ENCODE peak calls at places on chromosomes 6 and 20, in nine cellular contexts. One of them, this sample, is unnamed.

GRCh38 chr6:25229671-25230321 is 49.4 kb upstream of the CARMIL1 start:
- DNase-seq in fibroblast of pulmonary artery: peak
- DNase-seq in HFF-Myc: peak
- DNase-seq in PC-9: peak
- DNase-seq in GM23338: no peak
- DNase-seq in ovary: no peak
- DNase-seq in GM13976: no peak
- DNase-seq in mesothelial cell of epicardium: no peak
- DNase-seq in type B pancreatic cell: no peak
- DNase-seq in this sample: no peak

GRCh38 chr20:48523191-48523757 is 304.5 kb downstream of the PREX1 start:
- DNase-seq in GM23338: peak
- DNase-seq in ovary: no peak
- DNase-seq in fibroblast of pulmonary artery: peak
- DNase-seq in mesothelial cell of epicardium: no peak
- DNase-seq in type B pancreatic cell: no peak
- DNase-seq in PC-9: peak
- DNase-seq in GM13976: peak
- DNase-seq in HFF-Myc: peak
- DNase-seq in this sample: no peak

GRCh38 chr20:50758469-50758868 is 27.1 kb downstream of the PARD6B start:
- DNase-seq in type B pancreatic cell: peak
- DNase-seq in fibroblast of pulmonary artery: no peak
- DNase-seq in mesothelial cell of epicardium: no peak
- DNase-seq in GM13976: no peak
- DNase-seq in ovary: no peak
- DNase-seq in PC-9: no peak
- DNase-seq in GM23338: no peak
- DNase-seq in HFF-Myc: no peak
- DNase-seq in this sample: no peak

GRCh38 chr20:13996265-13996664 is 949 bp downstream of the MACROD2 start:
- DNase-seq in mesothelial cell of epicardium: no peak
- DNase-seq in ovary: no peak
- DNase-seq in PC-9: no peak
- DNase-seq in GM23338: peak
- DNase-seq in type B pancreatic cell: no peak
- DNase-seq in GM13976: no peak
- DNase-seq in fibroblast of pulmonary artery: no peak
- DNase-seq in HFF-Myc: no peak
- DNase-seq in this sample: no peak

GRCh38 chr6:122628714-122629113 is 18.5 kb downstream of the PKIB start:
- DNase-seq in mesothelial cell of epicardium: no peak
- DNase-seq in ovary: no peak
- DNase-seq in fibroblast of pulmonary artery: no peak
- DNase-seq in PC-9: no peak
- DNase-seq in HFF-Myc: no peak
- DNase-seq in GM13976: no peak
- DNase-seq in GM23338: no peak
- DNase-seq in type B pancreatic cell: no peak
- DNase-seq in this sample: no peak

GRCh38 chr20:24768226-24768625 is 180.8 kb upstream of the CST7 start:
- DNase-seq in GM23338: no peak
- DNase-seq in ovary: no peak
- DNase-seq in PC-9: no peak
- DNase-seq in fibroblast of pulmonary artery: no peak
- DNase-seq in type B pancreatic cell: no peak
- DNase-seq in GM13976: no peak
- DNase-seq in mesothelial cell of epicardium: no peak
- DNase-seq in HFF-Myc: no peak
- DNase-seq in this sample: no peak

GRCh38 chr20:36924167-36925045 is 27.1 kb downstream of the SAMHD1 start:
- DNase-seq in ovary: no peak
- DNase-seq in fibroblast of pulmonary artery: no peak
- DNase-seq in mesothelial cell of epicardium: no peak
- DNase-seq in type B pancreatic cell: no peak
- DNase-seq in HFF-Myc: no peak
- DNase-seq in PC-9: no peak
- DNase-seq in GM23338: no peak
- DNase-seq in GM13976: no peak
- DNase-seq in this sample: no peak

GRCh38 chr6:109714611-109715010 is 23.5 kb downstream of the FIG4 start:
- DNase-seq in type B pancreatic cell: no peak
- DNase-seq in GM13976: no peak
- DNase-seq in PC-9: no peak
- DNase-seq in mesothelial cell of epicardium: no peak
- DNase-seq in HFF-Myc: no peak
- DNase-seq in GM23338: no peak
- DNase-seq in ovary: no peak
- DNase-seq in fibroblast of pulmonary artery: no peak
- DNase-seq in this sample: no peak

GRCh38 chr6:64217721-64218603 is 582.4 kb downstream of the PHF3 start:
- DNase-seq in HFF-Myc: no peak
- DNase-seq in fibroblast of pulmonary artery: peak
- DNase-seq in PC-9: no peak
- DNase-seq in type B pancreatic cell: no peak
- DNase-seq in ovary: no peak
- DNase-seq in GM23338: no peak
- DNase-seq in GM13976: peak
- DNase-seq in mesothelial cell of epicardium: no peak
- DNase-seq in this sample: no peak

GRCh38 chr6:11845664-11846577 is 67.3 kb upstream of the ADTRP start:
- DNase-seq in fibroblast of pulmonary artery: no peak
- DNase-seq in PC-9: peak
- DNase-seq in type B pancreatic cell: no peak
- DNase-seq in mesothelial cell of epicardium: no peak
- DNase-seq in ovary: no peak
- DNase-seq in GM13976: no peak
- DNase-seq in HFF-Myc: no peak
- DNase-seq in GM23338: no peak
- DNase-seq in this sample: no peak

GRCh38 chr6:35294308-35294945 is 3.2 kb upstream of the DEF6 start:
- DNase-seq in GM13976: peak
- DNase-seq in HFF-Myc: no peak
- DNase-seq in PC-9: peak
- DNase-seq in fibroblast of pulmonary artery: peak
- DNase-seq in type B pancreatic cell: no peak
- DNase-seq in ovary: peak
- DNase-seq in GM23338: peak
- DNase-seq in mesothelial cell of epicardium: no peak
- DNase-seq in this sample: peak

GRCh38 chr6:138403324-138403800 is 661 bp upstream of the HEBP2 start:
- DNase-seq in type B pancreatic cell: no peak
- DNase-seq in HFF-Myc: no peak
- DNase-seq in GM23338: no peak
- DNase-seq in PC-9: peak
- DNase-seq in ovary: peak
- DNase-seq in GM13976: peak
- DNase-seq in fibroblast of pulmonary artery: peak
- DNase-seq in mesothelial cell of epicardium: no peak
- DNase-seq in this sample: no peak

GRCh38 chr6:146095481-146095880 is 66.6 kb downstream of the GRM1 start:
- DNase-seq in type B pancreatic cell: no peak
- DNase-seq in GM23338: no peak
- DNase-seq in ovary: no peak
- DNase-seq in GM13976: no peak
- DNase-seq in PC-9: no peak
- DNase-seq in fibroblast of pulmonary artery: no peak
- DNase-seq in HFF-Myc: no peak
- DNase-seq in mesothelial cell of epicardium: no peak
- DNase-seq in this sample: no peak

GRCh38 chr6:17393335-17394191 is at the start of gene CAP2:
- DNase-seq in fibroblast of pulmonary artery: peak
- DNase-seq in PC-9: peak
- DNase-seq in HFF-Myc: no peak
- DNase-seq in ovary: peak
- DNase-seq in GM23338: peak
- DNase-seq in type B pancreatic cell: peak
- DNase-seq in mesothelial cell of epicardium: peak
- DNase-seq in GM13976: no peak
- DNase-seq in this sample: peak

GRCh38 chr6:105992315-105992961 is 93.7 kb upstream of the PRDM1 start:
- DNase-seq in PC-9: peak
- DNase-seq in GM23338: peak
- DNase-seq in GM13976: peak
- DNase-seq in type B pancreatic cell: peak
- DNase-seq in HFF-Myc: peak
- DNase-seq in mesothelial cell of epicardium: peak
- DNase-seq in fibroblast of pulmonary artery: peak
- DNase-seq in ovary: peak
- DNase-seq in this sample: no peak

GRCh38 chr6:158718431-158719126 is 68.7 kb downstream of the SYTL3 start:
- DNase-seq in PC-9: no peak
- DNase-seq in type B pancreatic cell: no peak
- DNase-seq in GM23338: peak
- DNase-seq in ovary: no peak
- DNase-seq in mesothelial cell of epicardium: no peak
- DNase-seq in GM13976: no peak
- DNase-seq in HFF-Myc: no peak
- DNase-seq in fibroblast of pulmonary artery: peak
- DNase-seq in this sample: no peak
- TF ChIP-seq CTCF in PC-9: peak
- TF ChIP-seq CTCF in type B pancreatic cell: peak
- TF ChIP-seq CTCF in GM23338: peak
- TF ChIP-seq CTCF in ovary: no peak
- TF ChIP-seq CTCF in mesothelial cell of epicardium: peak
- TF ChIP-seq CTCF in GM13976: peak
- TF ChIP-seq CTCF in HFF-Myc: peak
- TF ChIP-seq CTCF in fibroblast of pulmonary artery: peak
- TF ChIP-seq CTCF in this sample: peak

DNA sequence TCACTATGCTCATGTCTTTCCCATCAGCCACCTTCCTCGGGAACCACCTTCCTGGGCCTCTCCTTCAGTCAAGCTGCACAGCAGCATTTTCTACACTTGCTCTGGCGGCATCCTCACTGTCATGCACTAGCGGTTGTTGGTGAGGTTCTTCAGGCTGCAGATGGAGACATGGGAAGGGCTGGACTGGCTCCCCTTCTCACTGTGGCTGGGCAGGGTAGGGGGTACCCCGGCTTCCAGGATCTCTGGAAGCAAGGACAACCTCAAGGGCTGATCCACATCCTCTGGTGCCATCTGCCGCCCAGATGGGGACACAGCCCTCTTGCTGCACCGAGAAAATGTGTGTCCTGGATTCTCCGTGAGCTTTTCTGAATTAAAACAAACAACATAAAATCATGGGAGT is 180.1 kb upstream of the RNF24 start:
- DNase-seq in PC-9: no peak
- DNase-seq in type B pancreatic cell: no peak
- DNase-seq in HFF-Myc: no peak
- DNase-seq in GM13976: no peak
- DNase-seq in ovary: no peak
- DNase-seq in fibroblast of pulmonary artery: peak
- DNase-seq in GM23338: peak
- DNase-seq in mesothelial cell of epicardium: no peak
- DNase-seq in this sample: peak
- TF ChIP-seq CTCF in PC-9: no peak
- TF ChIP-seq CTCF in type B pancreatic cell: peak
- TF ChIP-seq CTCF in HFF-Myc: peak
- TF ChIP-seq CTCF in GM13976: no peak
- TF ChIP-seq CTCF in ovary: no peak
- TF ChIP-seq CTCF in fibroblast of pulmonary artery: peak
- TF ChIP-seq CTCF in GM23338: peak
- TF ChIP-seq CTCF in mesothelial cell of epicardium: no peak
- TF ChIP-seq CTCF in this sample: peak

DNA sequence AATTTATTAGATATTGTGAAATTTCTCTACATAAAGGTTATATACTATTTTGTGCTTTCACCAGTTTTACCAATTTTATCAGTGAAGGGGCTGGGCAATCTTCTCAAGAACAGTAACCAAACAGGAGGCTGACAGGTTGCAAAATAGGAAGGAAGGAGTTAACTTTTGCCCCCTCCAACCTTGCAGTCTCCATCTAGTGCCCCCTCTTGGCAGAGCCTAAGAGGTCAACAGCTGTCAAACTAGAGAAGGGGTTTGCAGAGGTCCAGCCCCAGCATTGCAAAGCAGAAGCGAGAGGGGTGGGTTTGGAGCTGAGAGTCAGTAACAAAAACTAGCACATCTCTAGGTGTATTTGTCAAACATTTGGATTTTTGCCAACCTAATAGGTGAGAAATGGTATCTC is 391.0 kb downstream of the CDC5L start:
- DNase-seq in fibroblast of pulmonary artery: no peak
- DNase-seq in type B pancreatic cell: no peak
- DNase-seq in PC-9: no peak
- DNase-seq in GM23338: peak
- DNase-seq in GM13976: no peak
- DNase-seq in HFF-Myc: no peak
- DNase-seq in ovary: no peak
- DNase-seq in mesothelial cell of epicardium: no peak
- DNase-seq in this sample: no peak
- TF ChIP-seq CTCF in fibroblast of pulmonary artery: no peak
- TF ChIP-seq CTCF in type B pancreatic cell: no peak
- TF ChIP-seq CTCF in PC-9: no peak
- TF ChIP-seq CTCF in GM23338: peak
- TF ChIP-seq CTCF in GM13976: no peak
- TF ChIP-seq CTCF in HFF-Myc: no peak
- TF ChIP-seq CTCF in ovary: no peak
- TF ChIP-seq CTCF in mesothelial cell of epicardium: no peak
- TF ChIP-seq CTCF in this sample: no peak

GRCh38 chr20:39105551-39105950 is 143.4 kb downstream of the DHX35 start:
- DNase-seq in fibroblast of pulmonary artery: no peak
- DNase-seq in HFF-Myc: no peak
- DNase-seq in GM23338: no peak
- DNase-seq in GM13976: no peak
- DNase-seq in ovary: no peak
- DNase-seq in type B pancreatic cell: no peak
- DNase-seq in PC-9: no peak
- DNase-seq in mesothelial cell of epicardium: no peak
- DNase-seq in this sample: no peak
- TF ChIP-seq CTCF in fibroblast of pulmonary artery: no peak
- TF ChIP-seq CTCF in HFF-Myc: peak
- TF ChIP-seq CTCF in GM23338: peak
- TF ChIP-seq CTCF in GM13976: no peak
- TF ChIP-seq CTCF in ovary: no peak
- TF ChIP-seq CTCF in type B pancreatic cell: no peak
- TF ChIP-seq CTCF in PC-9: peak
- TF ChIP-seq CTCF in mesothelial cell of epicardium: no peak
- TF ChIP-seq CTCF in this sample: no peak

DNA sequence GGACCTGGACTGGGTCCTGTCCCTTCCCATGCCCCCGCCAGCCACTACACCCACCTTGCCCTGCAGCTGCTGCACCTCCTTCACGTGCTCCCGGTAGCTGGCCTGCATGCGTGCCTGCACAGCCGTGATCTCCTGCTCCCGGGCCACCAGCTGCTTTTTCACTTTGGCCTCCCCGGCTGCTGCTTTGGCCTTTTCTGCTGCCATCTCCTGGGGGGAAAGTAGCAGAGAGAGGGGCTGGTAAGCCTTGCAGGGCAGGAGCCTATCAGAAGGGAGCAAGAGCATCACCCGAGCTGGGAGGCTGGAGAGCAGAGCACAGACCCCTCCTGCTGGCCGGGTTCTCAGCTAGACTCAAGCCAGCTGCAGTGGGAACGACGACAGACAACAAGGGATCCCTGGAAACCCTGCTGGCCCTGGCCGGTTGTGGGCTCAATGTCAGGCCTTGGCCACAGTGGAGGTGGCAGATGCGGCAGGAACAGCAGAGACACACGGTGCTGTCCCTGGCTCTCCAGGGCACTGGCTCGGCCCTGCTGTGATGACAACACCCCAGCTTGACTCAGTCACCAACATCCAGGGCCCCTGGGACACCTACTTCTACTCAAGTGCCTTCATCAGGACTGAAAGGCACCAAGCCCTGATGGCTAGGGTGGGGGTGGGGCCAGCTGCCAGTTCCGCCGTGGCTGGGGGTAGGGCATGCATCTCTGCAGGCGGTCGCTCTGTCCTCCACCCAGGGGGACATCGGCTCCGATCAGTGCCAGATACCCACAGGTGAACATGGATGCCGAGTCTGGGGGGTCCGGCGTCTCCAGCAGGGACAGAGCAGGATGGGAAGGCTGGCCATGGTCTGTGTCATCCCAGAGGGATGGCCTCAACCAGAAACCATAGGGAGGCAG is 45.3 kb downstream of the RRBP1 start:
- DNase-seq in GM23338: peak
- DNase-seq in PC-9: no peak
- DNase-seq in mesothelial cell of epicardium: no peak
- DNase-seq in fibroblast of pulmonary artery: no peak
- DNase-seq in GM13976: no peak
- DNase-seq in ovary: no peak
- DNase-seq in HFF-Myc: no peak
- DNase-seq in type B pancreatic cell: no peak
- DNase-seq in this sample: no peak
- TF ChIP-seq CTCF in GM23338: peak
- TF ChIP-seq CTCF in PC-9: no peak
- TF ChIP-seq CTCF in mesothelial cell of epicardium: no peak
- TF ChIP-seq CTCF in fibroblast of pulmonary artery: no peak
- TF ChIP-seq CTCF in GM13976: no peak
- TF ChIP-seq CTCF in ovary: no peak
- TF ChIP-seq CTCF in HFF-Myc: no peak
- TF ChIP-seq CTCF in type B pancreatic cell: peak
- TF ChIP-seq CTCF in this sample: peak

This sample was measured in chondrocyte.